ENCODE peak calls at places on chromosomes 7 and 10, in nine cellular contexts. J is sigmoid colon, L is coronary artery, K is AG10803, M is psoas muscle, I is tibial artery, B is stomach, Q is heart right ventricle, W is tibial nerve. N is an unnamed sample.

GRCh38 chr10:86988501-86988900 is 20.2 kb downstream of the ADIRF start:
- DNase-seq in M (no peak), I (no peak), L (no peak), W (no peak), Q (no peak), K (no peak), J (no peak), B (no peak), N (no peak)

GRCh38 chr7:44634187-44634838 is 27.9 kb downstream of the OGDH start:
- DNase-seq in J (no peak), L (peak), M (no peak), W (no peak), K (no peak), Q (no peak), I (no peak), B (peak), N (no peak)

GRCh38 chr10:122149138-122149606 is 121.9 kb upstream of the BTBD16 start:
- DNase-seq in Q (peak), M (peak), I (peak), K (peak), B (no peak), W (no peak), L (peak), J (peak), N (no peak)

GRCh38 chr10:78932084-78932386 is 136.7 kb upstream of the ZMIZ1 start:
- DNase-seq in I (no peak), Q (no peak), L (no peak), B (no peak), J (no peak), K (no peak), W (no peak), M (no peak), N (no peak)

GRCh38 chr10:17607603-17608332 is 9.4 kb downstream of the HACD1 start:
- DNase-seq in J (no peak), M (no peak), W (peak), B (no peak), L (no peak), I (no peak), K (peak), Q (no peak), N (no peak)

GRCh38 chr7:128266891-128267839 is 26.1 kb downstream of the LEP start:
- DNase-seq in I (peak), W (peak), B (peak), M (peak), K (peak), J (peak), L (no peak), Q (peak), N (peak)

GRCh38 chr10:92778091-92778490 is 70.2 kb upstream of the EXOC6 start:
- DNase-seq in L (no peak), J (no peak), W (no peak), B (no peak), K (no peak), Q (no peak), M (no peak), I (no peak), N (no peak)

GRCh38 chr7:97145068-97145467 is 27.6 kb downstream of the SDHAF3 start:
- DNase-seq in B (no peak), I (no peak), K (peak), M (no peak), L (no peak), J (no peak), Q (no peak), W (no peak), N (no peak)

GRCh38 chr7:95046494-95047240 is 139.3 kb downstream of the PPP1R9A start:
- DNase-seq in K (no peak), L (no peak), J (no peak), B (no peak), M (no peak), Q (no peak), I (no peak), W (no peak), N (no peak)

GRCh38 chr7:32062150-32062549 is 8.1 kb downstream of the PDE1C start:
- DNase-seq in B (peak), I (peak), J (peak), Q (peak), K (no peak), L (no peak), W (peak), M (peak), N (no peak)

GRCh38 chr10:119542357-119542989 is at the start of gene RGS10:
- DNase-seq in L (peak), M (peak), Q (peak), B (peak), W (peak), J (peak), I (peak), K (peak), N (peak)

GRCh38 chr7:31373337-31374289 is 33.1 kb upstream of the NEUROD6 start:
- DNase-seq in B (peak), K (peak), J (no peak), Q (no peak), L (no peak), W (peak), I (no peak), M (no peak), N (no peak)

GRCh38 chr7:11548532-11548931 is 283.5 kb downstream of the THSD7A start:
- DNase-seq in W (no peak), M (no peak), Q (no peak), B (no peak), J (no peak), L (no peak), I (no peak), K (no peak), N (no peak)

GRCh38 chr10:7826971-7827370 is 8.7 kb downstream of the TAF3 start:
- DNase-seq in L (no peak), Q (peak), W (no peak), K (peak), B (no peak), I (no peak), J (no peak), M (no peak), N (no peak)
- TF ChIP-seq CTCF in L (no peak), Q (no peak), W (no peak), K (no peak), B (no peak), I (no peak), J (no peak), M (no peak), N (no peak)

GRCh38 chr10:117240730-117241529 is at the start of gene SLC18A2:
- DNase-seq in K (no peak), I (peak), Q (no peak), J (no peak), M (no peak), W (no peak), B (no peak), L (no peak), N (no peak)
- H3K4me3 ChIP-seq in K (no peak), I (no peak), Q (no peak), J (no peak), M (no peak), W (peak), B (peak), L (peak), N (no peak)

GRCh38 chr10:32337343-32337742 is 9.6 kb downstream of the EPC1 start:
- DNase-seq in K (no peak), M (no peak), Q (no peak), L (no peak), B (no peak), W (no peak), J (no peak), I (no peak), N (no peak)
- TF ChIP-seq CTCF in K (no peak), M (no peak), Q (no peak), L (no peak), B (no peak), W (no peak), J (no peak), I (no peak), N (no peak)

GRCh38 chr7:105345003-105345402 is 43.7 kb downstream of the SRPK2 start:
- DNase-seq in J (no peak), Q (no peak), B (no peak), I (no peak), L (no peak), W (no peak), M (no peak), K (no peak), N (no peak)
- H3K4me3 ChIP-seq in J (no peak), Q (no peak), B (no peak), I (no peak), L (no peak), W (no peak), M (no peak), K (no peak), N (no peak)

GRCh38 chr10:115903845-115904244 is 369.2 kb downstream of the GFRA1 start:
- DNase-seq in J (no peak), M (no peak), W (no peak), K (no peak), Q (no peak), L (no peak), B (no peak), I (no peak), N (no peak)
- TF ChIP-seq CTCF in J (no peak), M (no peak), W (no peak), K (no peak), Q (no peak), L (no peak), B (no peak), I (no peak), N (no peak)

DNA sequence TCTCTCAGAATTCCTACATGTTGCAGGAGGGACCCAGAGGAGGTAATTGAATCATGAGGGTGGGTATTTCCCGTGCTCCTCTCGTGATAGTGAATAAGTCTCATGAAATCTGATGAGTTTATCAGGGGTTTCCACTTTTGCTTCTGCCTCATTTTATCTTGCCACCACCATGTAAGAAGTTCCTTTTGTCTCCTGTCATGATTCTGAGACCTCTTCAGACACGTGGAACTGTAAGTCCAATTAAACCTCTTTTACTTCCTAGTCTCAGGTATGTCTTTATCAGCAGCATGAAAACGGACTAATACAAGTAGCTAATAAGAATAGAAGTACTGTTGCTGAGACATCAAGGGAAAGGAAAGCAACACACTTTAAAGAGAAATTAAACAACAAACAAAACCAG is 143.4 kb downstream of the CCDC71L start:
- DNase-seq in L (no peak), M (no peak), W (no peak), J (no peak), Q (no peak), B (no peak), I (no peak), K (no peak), N (no peak)
- H3K4me3 ChIP-seq in L (no peak), M (no peak), W (no peak), J (no peak), Q (no peak), B (no peak), I (no peak), K (no peak), N (no peak)

DNA sequence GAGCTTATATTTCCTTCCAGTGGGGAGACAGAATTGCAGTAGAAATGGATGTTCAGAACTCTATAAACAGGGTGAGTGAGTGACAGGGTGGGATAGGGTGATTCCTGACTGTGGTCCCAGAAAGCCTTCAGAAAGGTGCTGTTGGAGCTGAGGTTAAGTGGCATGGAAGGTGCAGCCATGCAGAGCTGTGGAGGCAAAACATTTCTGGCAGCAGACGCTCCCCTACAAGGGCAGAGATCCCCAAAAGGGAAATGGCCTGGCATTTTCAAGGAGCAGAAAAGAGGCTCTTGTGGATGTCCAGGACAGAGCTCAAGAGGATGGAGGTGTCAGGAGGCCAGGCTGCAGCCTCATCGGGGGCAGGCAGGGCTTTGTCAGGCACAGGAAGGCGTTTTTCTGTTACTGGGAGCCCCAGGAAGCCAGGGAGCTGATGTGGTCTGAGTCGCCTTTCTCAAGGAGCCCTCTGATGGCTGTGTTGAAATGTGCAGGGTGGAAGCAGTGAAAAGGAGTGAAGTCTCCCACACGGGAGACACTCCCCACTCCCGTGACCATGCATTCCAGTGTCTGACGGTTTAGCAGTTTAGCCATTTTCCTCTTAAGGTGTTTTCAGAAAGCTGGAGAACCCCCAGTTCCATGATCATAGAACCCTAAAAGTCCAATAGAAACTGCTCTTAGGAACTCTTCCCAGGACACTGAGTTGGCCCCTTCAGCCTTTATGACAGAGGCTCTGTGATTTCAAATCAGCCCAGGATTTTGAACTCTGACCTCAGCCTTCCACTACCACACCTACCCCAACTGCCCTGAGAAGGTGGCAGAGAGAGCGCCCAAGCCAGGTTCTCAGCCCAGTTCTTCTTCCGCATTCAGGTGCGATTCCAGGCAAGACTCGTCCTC is 96.2 kb downstream of the C10orf105 start:
- DNase-seq in J (no peak), M (no peak), L (no peak), K (peak), I (no peak), B (no peak), Q (no peak), W (peak), N (no peak)
- TF ChIP-seq CTCF in J (no peak), M (no peak), L (no peak), K (peak), I (no peak), B (no peak), Q (peak), W (no peak), N (no peak)

DNA sequence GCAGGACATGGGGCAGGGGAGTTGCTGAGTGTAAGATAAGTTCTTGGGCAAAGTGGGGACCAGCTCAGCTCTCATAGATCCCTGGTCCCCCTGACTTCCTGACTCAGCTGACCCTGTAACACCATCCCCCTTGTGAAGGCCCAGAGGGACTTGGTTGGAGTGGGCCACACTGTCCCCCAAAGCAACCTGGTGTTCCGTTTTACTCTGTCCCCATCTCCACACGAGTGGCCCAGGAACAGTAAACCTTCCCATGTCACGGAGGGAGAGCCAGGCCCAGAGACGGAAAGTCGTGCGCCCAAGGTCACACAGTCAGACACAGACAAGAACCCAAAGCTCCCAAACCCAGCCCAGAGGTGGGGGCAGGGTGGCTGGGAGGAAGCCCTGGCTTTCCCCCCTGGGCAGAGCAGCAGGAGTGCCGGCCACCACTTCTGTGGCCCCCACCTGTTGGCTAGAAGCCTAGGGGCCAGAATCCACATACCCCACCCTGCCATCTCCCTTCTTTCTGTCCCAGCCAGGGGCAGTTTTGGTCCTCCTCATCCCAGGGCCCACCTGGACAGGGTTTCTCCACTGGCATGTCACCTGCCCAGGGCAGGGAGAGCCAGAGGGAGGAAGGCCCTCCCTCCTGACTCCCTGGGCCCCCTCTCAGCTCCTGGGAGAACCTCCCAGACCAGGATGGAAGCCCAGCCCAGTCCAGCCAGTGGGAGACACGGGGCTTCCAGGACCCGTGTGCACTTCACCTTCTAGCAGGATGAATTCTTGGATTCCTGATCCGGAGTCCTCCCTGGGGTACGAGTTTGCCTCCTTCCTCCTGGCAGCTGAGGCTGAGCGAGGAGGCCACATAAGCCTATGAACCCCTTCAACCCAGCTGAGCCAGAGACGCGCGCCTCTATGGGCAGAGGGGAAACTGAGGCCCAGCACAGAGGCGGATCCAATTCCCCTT is 20.6 kb upstream of the VPS37D start:
- DNase-seq in B (no peak), W (no peak), Q (no peak), J (no peak), M (peak), L (no peak), K (no peak), I (no peak), N (no peak)
- H3K4me3 ChIP-seq in B (peak), W (peak), Q (no peak), J (no peak), M (peak), L (peak), K (no peak), I (peak), N (no peak)

N was measured in lower leg skin.